ENCODE peak calls at places on chromosomes 6 and 20, in eight cellular contexts. I is left lung, K is B cell, G is BJ, Z is ovary, P is AG10803, B is body of pancreas, O is GM20000. D is an unnamed sample.

GRCh38 chr6:83417880-83418663 is 12.8 kb downstream of the ME1 start:
- DNase-seq in I (no peak), K (no peak), G (no peak), Z (no peak), P (peak; percentile 67), B (no peak), O (peak; percentile 33), D (no peak)

GRCh38 chr20:47152078-47152477 is 204.4 kb downstream of the ZMYND8 start:
- DNase-seq in I (no peak), K (no peak), G (no peak), Z (no peak), P (no peak), B (no peak), O (no peak), D (no peak)

GRCh38 chr6:47242483-47243386 is 67.0 kb downstream of the TNFRSF21 start:
- DNase-seq in I (peak; percentile 94), K (peak; percentile 68), G (peak; percentile 42), Z (peak; percentile 81), P (peak; percentile 85), B (peak; percentile 95), O (peak; percentile 82), D (no peak)

GRCh38 chr6:109869398-109870165 is 108.5 kb upstream of the GPR6 start:
- DNase-seq in I (no peak), K (no peak), G (no peak), Z (peak; percentile 76), P (peak; percentile 7), B (peak; percentile 17), O (no peak), D (no peak)

GRCh38 chr6:156269751-156270369 is 507.3 kb upstream of the ARID1B start:
- DNase-seq in I (no peak), K (no peak), G (no peak), Z (no peak), P (no peak), B (no peak), O (no peak), D (no peak)

GRCh38 chr6:88072462-88072861 is 24.8 kb downstream of the SPACA1 start:
- DNase-seq in I (no peak), K (no peak), G (no peak), Z (no peak), P (no peak), B (no peak), O (no peak), D (no peak)

GRCh38 chr6:11431455-11431937 is 106.1 kb upstream of the TMEM170B start:
- DNase-seq in I (no peak), K (no peak), G (no peak), Z (no peak), P (no peak), B (no peak), O (no peak), D (no peak)

GRCh38 chr6:140923048-140923447 is 1209.7 kb upstream of the GJE1 start:
- DNase-seq in I (no peak), K (no peak), G (no peak), Z (no peak), P (no peak), B (no peak), O (no peak), D (no peak)

GRCh38 chr20:36550797-36551299 is 9.5 kb downstream of the MYL9 start:
- DNase-seq in I (no peak), K (no peak), G (no peak), Z (no peak), P (no peak), B (no peak), O (no peak), D (no peak)

GRCh38 chr6:132964868-132965382 is 150.6 kb downstream of the RPS12 start:
- DNase-seq in I (no peak), K (no peak), G (no peak), Z (no peak), P (no peak), B (no peak), O (no peak), D (no peak)
- TF ChIP-seq CTCF in I (no peak), K (no peak), G (no peak), Z (no peak), P (no peak), B (no peak), O (no peak), D (no peak)

GRCh38 chr6:82260890-82261732 is 13.6 kb upstream of the IBTK start:
- DNase-seq in I (no peak), K (no peak), G (no peak), Z (no peak), P (no peak), B (no peak), O (no peak), D (no peak)

GRCh38 chr6:82251942-82252341 is 4.4 kb upstream of the IBTK start:
- DNase-seq in I (no peak), K (peak; percentile 14), G (no peak), Z (no peak), P (peak; percentile 51), B (no peak), O (peak; percentile 35), D (no peak)

GRCh38 chr6:82259389-82259788 is 11.8 kb upstream of the IBTK start:
- DNase-seq in I (no peak), K (no peak), G (no peak), Z (no peak), P (no peak), B (no peak), O (no peak), D (no peak)

DNA sequence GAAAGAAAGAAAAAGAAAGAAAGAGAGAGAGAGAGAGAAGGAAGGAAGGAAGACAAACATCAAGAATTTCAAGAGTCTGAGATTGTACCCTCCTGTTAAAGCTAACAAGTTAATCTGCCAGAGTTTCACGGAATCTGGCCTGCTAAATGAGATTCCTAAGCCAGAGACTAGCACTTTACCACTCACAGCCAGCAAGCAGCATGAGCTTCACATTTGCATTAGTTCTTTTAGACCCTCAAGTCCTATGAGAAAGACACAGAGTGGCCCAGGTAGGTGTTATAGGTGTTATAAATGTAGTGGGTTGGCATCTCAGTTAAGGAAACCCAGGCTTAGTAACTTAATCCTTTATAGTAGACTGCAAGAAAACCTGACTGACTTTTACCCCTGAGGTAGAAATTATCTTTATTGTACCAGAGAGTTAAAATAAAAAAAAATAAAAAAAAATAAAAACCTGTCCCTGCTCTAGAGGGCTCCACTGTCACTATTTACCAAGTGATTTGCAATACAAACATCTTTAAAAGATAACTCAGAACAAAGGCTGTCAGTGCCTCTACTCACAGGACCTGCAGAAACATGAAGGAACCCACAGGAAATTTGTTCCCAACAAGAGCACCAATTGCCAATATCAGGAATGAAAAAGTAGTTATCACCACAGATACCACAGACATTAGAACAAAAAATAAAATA is 9.7 kb upstream of the IBTK start:
- DNase-seq in I (no peak), K (no peak), G (no peak), Z (no peak), P (no peak), B (no peak), O (no peak), D (no peak)
- TF ChIP-seq CTCF in I (no peak), K (no peak), G (no peak), Z (no peak), P (no peak), B (no peak), O (no peak), D (peak; percentile 24)

DNA sequence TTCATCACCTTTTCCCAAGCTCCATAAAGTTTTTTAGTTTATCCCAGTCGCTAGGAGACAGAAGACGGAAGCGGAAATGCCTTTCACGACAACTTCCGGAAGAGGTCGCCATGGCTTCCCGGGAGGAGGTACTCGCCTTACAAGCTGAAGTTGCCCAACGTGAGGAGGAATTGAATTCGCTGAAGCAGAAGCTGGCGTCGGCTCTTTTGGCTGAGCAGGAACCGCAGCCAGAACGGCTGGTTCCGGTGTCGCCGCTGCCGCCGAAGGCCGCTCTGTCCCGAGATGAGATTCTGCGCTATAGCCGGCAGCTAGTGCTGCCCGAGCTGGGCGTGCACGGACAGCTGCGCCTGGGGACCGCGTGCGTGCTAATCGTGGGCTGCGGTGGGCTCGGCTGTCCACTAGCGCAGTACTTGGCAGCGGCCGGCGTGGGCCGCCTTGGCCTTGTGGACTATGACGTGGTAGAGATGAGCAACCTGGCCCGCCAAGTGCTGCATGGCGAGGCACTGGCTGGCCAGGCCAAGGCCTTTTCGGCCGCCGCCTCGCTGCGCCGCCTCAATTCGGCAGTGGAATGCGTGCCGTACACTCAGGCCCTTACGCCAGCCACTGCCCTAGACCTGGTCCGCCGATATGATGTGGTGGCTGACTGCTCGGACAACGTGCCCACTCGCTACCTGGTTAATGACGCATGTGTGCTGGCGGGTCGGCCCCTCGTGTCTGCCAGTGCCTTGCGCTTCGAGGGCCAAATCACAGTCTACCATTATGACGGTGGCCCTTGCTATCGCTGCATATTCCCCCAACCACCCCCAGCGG is at the start of gene MOCS3:
- DNase-seq in I (peak; percentile 88), K (peak; percentile 76), G (no peak), Z (peak; percentile 82), P (peak; percentile 94), B (peak; percentile 89), O (peak; percentile 85), D (peak; percentile 45)
- TF ChIP-seq CTCF in I (no peak), K (no peak), G (no peak), Z (no peak), P (no peak), B (no peak), O (no peak), D (no peak)

GRCh38 chr6:170150590-170150945 is 140.3 kb downstream of the DLL1 start:
- DNase-seq in I (no peak), K (no peak), G (no peak), Z (no peak), P (no peak), B (no peak), O (no peak), D (no peak)
- TF ChIP-seq CTCF in I (no peak), K (no peak), G (no peak), Z (no peak), P (no peak), B (no peak), O (no peak), D (no peak)

DNA sequence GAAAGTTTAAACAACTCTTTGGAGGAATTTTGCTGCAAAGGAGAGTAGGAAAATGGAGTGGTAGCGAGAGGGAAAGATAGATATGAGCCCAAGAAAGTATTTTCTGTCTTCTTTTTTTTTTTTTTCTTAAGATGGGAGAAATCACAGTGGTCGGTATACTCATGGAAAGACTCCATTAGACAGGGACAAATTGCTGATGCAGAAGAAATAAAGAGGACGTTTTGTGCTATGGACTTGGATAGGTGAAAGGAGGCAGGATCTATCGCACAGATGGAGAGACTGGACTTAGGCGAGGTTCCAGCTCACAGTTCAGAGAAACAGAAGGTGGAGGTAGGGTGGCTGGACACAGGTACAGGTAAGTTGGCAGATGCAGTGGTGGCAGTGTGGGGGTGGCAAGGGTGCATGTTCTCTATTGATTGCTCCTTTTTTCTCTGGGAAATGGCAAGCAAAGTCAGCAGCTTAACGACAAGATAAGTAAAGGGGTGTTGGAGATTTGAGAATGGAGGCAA is 44.2 kb upstream of the ARMC2 start:
- DNase-seq in I (no peak), K (no peak), G (no peak), Z (no peak), P (no peak), B (no peak), O (no peak), D (no peak)
- TF ChIP-seq CTCF in I (no peak), K (no peak), G (no peak), Z (no peak), P (no peak), B (no peak), O (no peak), D (no peak)